ENCODE peak calls at places on chromosomes 11 and 22, in five cellular contexts. Y is stimulated activated CD4-positive, alpha-beta T cell treated with anti-CD3 and anti-CD28 coated beads, Interleukin-2, amount 100 ng/mL, for 48 hours; W is heart left ventricle; X is HTR-8/SVneo; S is K562. O is an unnamed sample.

GRCh38 chr22:27628891-27629631 is 172.5 kb downstream of the MN1 start:
- DNase-seq in Y (no peak), X (no peak), S (no peak), W (no peak), O (no peak)

GRCh38 chr11:93189462-93189861 is 8.3 kb downstream of the SLC36A4 start:
- DNase-seq in Y (no peak), W (no peak), X (no peak), S (no peak), O (no peak)

GRCh38 chr11:35009191-35009940 is 92.9 kb downstream of the PDHX start:
- DNase-seq in Y (no peak), S (no peak), W (no peak), X (peak), O (no peak)

GRCh38 chr11:113401718-113402117 is 14.1 kb downstream of the ANKK1 start:
- DNase-seq in Y (no peak), S (no peak), W (peak), X (peak), O (no peak)

GRCh38 chr11:112469376-112469775 is 208.7 kb upstream of the PLET1 start:
- DNase-seq in X (no peak), S (no peak), Y (no peak), W (no peak), O (no peak)

GRCh38 chr22:46542011-46542985 is 4.9 kb upstream of the CELSR1 start:
- DNase-seq in Y (peak), X (peak), S (peak), W (peak), O (peak)

GRCh38 chr22:46274381-46274780 is 6.6 kb downstream of the TTC38 start:
- DNase-seq in W (no peak), X (no peak), Y (no peak), S (no peak), O (no peak)

GRCh38 chr22:29073618-29074275 is 912 bp downstream of the KREMEN1 start:
- DNase-seq in Y (no peak), W (peak), S (peak), X (no peak), O (peak)

GRCh38 chr22:44543781-44544181 is 45.7 kb upstream of the RTL6 start:
- DNase-seq in W (no peak), X (no peak), Y (no peak), S (no peak), O (no peak)

GRCh38 chr11:118939948-118940598 is 14.3 kb upstream of the BCL9L start:
- DNase-seq in Y (peak), X (no peak), S (no peak), W (no peak), O (no peak)

GRCh38 chr11:119108151-119108856 is 1.2 kb downstream of the C2CD2L start:
- DNase-seq in W (no peak), S (peak), X (peak), Y (no peak), O (no peak)

GRCh38 chr11:47980093-47980906 is at the start of gene PTPRJ:
- DNase-seq in X (peak), W (peak), Y (peak), S (peak), O (peak)

GRCh38 chr11:47216141-47216798 is 1.5 kb downstream of the DDB2 start:
- DNase-seq in X (peak), W (peak), S (no peak), Y (peak), O (no peak)

GRCh38 chr11:95650271-95650670 is 139.3 kb downstream of the FAM76B start:
- DNase-seq in X (no peak), Y (no peak), W (no peak), S (no peak), O (no peak)

GRCh38 chr22:20852076-20852475 is 6.5 kb downstream of the PI4KA start:
- DNase-seq in W (no peak), Y (no peak), S (peak), X (no peak), O (no peak)

GRCh38 chr11:9941991-9942390 is 278.1 kb downstream of the SWAP70 start:
- DNase-seq in S (no peak), W (no peak), Y (no peak), X (no peak), O (no peak)

GRCh38 chr11:41177791-41178190 is 281.7 kb downstream of the LRRC4C start:
- DNase-seq in W (no peak), X (no peak), S (no peak), Y (no peak), O (no peak)

GRCh38 chr11:12478743-12479142 is 101.4 kb downstream of the PARVA start:
- DNase-seq in X (no peak), S (no peak), W (peak), Y (no peak), O (no peak)

O was measured in neural crest cell.